ENCODE peak calls at places on chromosomes 5 and 9, in nine cellular contexts. U is tibial nerve, T is tibial artery, H is HFF-Myc, M is spleen, J is suprapubic skin, O is colonic mucosa, C is A549, Y is AG09309. Z is an unnamed sample.

GRCh38 chr9:33116855-33117254 is 40.4 kb upstream of the SMU1 start:
- DNase-seq in U (no peak), T (peak), H (no peak), M (peak), J (no peak), O (no peak), C (no peak), Y (no peak), Z (no peak)

GRCh38 chr9:4117835-4118610 is 181.8 kb downstream of the GLIS3 start:
- DNase-seq in U (no peak), T (no peak), H (no peak), M (peak), J (peak), O (peak), C (peak), Y (no peak), Z (no peak)

GRCh38 chr5:127957183-127957582 is 126.4 kb upstream of the SLC12A2 start:
- DNase-seq in U (no peak), T (no peak), H (peak), M (no peak), J (no peak), O (peak), C (peak), Y (no peak), Z (peak)

GRCh38 chr9:98178874-98179850 is 13.3 kb downstream of the CORO2A start:
- DNase-seq in U (no peak), T (no peak), H (no peak), M (peak), J (no peak), O (no peak), C (no peak), Y (no peak), Z (no peak)

GRCh38 chr9:81636280-81636653 is 53.1 kb downstream of the TLE1 start:
- DNase-seq in U (no peak), T (no peak), H (no peak), M (no peak), J (no peak), O (no peak), C (no peak), Y (no peak), Z (peak)

GRCh38 chr5:91225848-91226686 is 157.1 kb downstream of the ARRDC3 start:
- DNase-seq in U (no peak), T (no peak), H (no peak), M (no peak), J (no peak), O (peak), C (peak), Y (no peak), Z (no peak)

GRCh38 chr5:17891881-17892280 is 257.6 kb downstream of the TAF11L14 start:
- DNase-seq in U (no peak), T (no peak), H (no peak), M (no peak), J (no peak), O (no peak), C (no peak), Y (no peak), Z (no peak)

GRCh38 chr5:155052532-155052931 is 39.0 kb downstream of the KIF4B start:
- DNase-seq in U (no peak), T (no peak), H (no peak), M (no peak), J (no peak), O (no peak), C (no peak), Y (no peak), Z (no peak)

DNA sequence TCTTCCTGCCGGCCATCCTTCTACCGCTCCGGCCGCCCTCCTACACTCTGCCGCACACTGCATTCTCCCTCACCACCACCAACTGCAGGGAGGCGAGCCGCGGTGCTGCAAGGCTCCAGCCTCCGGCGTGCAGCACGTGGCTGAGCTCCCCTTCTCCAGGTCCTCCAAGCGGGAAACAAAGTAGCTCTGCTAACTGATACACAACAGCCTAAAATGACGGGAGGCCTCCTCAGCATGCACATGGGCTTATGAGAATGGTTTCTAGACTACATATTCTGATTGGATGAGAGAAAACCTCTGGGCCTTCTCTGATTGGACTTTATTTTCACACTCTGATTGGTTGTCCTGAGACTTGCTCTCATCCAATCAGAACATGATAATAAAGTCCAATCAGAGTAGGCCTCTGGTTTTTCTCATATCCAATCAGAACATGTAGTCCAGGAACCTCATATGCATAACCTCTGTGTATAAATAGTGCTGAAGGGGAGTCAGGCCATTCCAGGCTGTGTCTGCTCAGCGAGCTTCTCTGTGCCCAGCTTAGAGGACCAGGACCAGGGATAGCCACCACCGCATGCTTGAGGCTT is 27.0 kb upstream of the ZNF354B start:
- DNase-seq in U (no peak), T (no peak), H (no peak), M (no peak), J (no peak), O (no peak), C (no peak), Y (no peak), Z (no peak)
- H3K4me3 ChIP-seq in U (no peak), T (no peak), H (no peak), M (no peak), J (no peak), O (no peak), C (no peak), Y (no peak), Z (no peak)

DNA sequence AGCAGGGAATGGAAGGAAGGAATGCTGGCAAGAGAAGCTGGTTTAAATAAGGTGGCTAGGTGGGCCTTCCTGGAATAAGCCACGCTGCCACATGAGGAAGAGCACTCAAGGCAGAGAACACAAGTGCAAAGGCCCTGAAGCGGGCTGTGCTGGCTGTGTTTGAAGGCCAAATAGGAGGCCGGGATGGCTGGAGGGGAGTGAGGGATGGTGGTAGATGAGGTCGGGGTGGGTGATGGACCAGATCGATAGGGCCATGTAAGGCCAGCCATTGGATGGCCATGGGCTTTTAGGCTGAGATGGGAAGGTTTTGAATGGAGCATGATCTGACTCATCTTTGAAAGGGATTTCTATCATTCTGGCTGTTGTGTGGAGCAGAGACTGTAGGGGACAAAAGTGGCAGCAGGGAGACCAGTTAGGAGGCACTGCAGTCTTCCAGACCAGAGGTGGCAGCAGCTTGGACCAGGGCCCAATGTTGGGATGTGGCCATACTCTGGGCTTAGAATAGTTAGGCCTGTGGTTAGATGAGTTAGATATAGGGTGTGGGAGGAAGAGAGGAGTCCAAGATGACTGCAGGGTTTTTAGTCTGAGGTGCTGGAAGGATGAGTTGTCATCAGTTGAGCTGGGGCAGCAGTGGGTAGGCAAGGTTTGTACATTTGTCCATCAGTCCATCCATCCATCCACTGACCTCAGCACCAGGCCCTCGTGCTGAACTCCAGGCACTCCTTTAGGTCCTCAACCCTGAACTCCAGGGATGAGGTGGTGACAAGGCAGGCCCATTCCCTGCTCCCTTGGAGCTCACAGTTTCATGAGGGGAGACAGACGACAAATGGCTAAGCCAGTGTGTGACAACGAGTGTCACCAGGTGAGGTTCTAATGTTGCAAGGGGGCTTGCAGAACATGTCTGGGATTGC is 30.3 kb downstream of the NDST1 start:
- DNase-seq in U (no peak), T (no peak), H (no peak), M (peak), J (no peak), O (no peak), C (no peak), Y (no peak), Z (peak)
- TF ChIP-seq CTCF in U (no peak), T (no peak), H (no peak), M (no peak), J (no peak), O (no peak), C (no peak), Y (no peak), Z (no peak)

GRCh38 chr9:36151306-36152210 is 15.0 kb downstream of the GLIPR2 start:
- DNase-seq in U (no peak), T (peak), H (no peak), M (peak), J (peak), O (peak), C (no peak), Y (no peak), Z (no peak)
- H3K4me3 ChIP-seq in U (no peak), T (no peak), H (no peak), M (peak), J (no peak), O (no peak), C (no peak), Y (no peak), Z (no peak)

GRCh38 chr5:169511708-169512107 is 71.9 kb upstream of the SPDL1 start:
- DNase-seq in U (no peak), T (no peak), H (no peak), M (no peak), J (no peak), O (no peak), C (no peak), Y (no peak), Z (no peak)
- TF ChIP-seq CTCF in U (no peak), T (no peak), H (no peak), M (no peak), J (no peak), O (no peak), C (no peak), Y (no peak), Z (no peak)